ENCODE peak calls at places on chromosomes 12 and 14, in ten cellular contexts. G, L, W, B, E, Y, J, A, O and D are unnamed samples.

GRCh38 chr12:47850153-47851084 is 30.7 kb upstream of the HDAC7 start:
- DNase-seq in G (peak; percentile 83), L (no peak), W (no peak), B (no peak), E (no peak), Y (no peak), J (no peak), A (peak; percentile 80), O (no peak), D (no peak)

GRCh38 chr12:116736962-116737773 is 701 bp downstream of the SPRING1 start:
- DNase-seq in G (no peak), L (no peak), W (no peak), B (no peak), E (no peak), Y (peak; percentile 86), J (peak; percentile 21), A (peak; percentile 44), O (no peak), D (peak; percentile 31)

GRCh38 chr12:120961604-120962486 is 16.5 kb upstream of the HNF1A start:
- DNase-seq in G (no peak), L (peak; percentile 66), W (no peak), B (peak; percentile 31), E (no peak), Y (no peak), J (peak; percentile 70), A (no peak), O (no peak), D (peak; percentile 76)

GRCh38 chr12:130661501-130662255 is 54.4 kb downstream of the RIMBP2 start:
- DNase-seq in G (no peak), L (peak; percentile 14), W (no peak), B (no peak), E (no peak), Y (no peak), J (no peak), A (no peak), O (no peak), D (no peak)

GRCh38 chr12:29726321-29726692 is 57.4 kb downstream of the TMTC1 start:
- DNase-seq in G (peak; percentile 38), L (no peak), W (peak; percentile 74), B (no peak), E (no peak), Y (no peak), J (no peak), A (no peak), O (no peak), D (no peak)

GRCh38 chr14:96053600-96054381 is 14.6 kb downstream of the C14orf132 start:
- DNase-seq in G (peak; percentile 99), L (peak; percentile 24), W (no peak), B (peak; percentile 37), E (no peak), Y (peak; percentile 91), J (peak; percentile 38), A (no peak), O (no peak), D (no peak)

GRCh38 chr14:66395300-66395699 is 90.9 kb upstream of the CCDC196 start:
- DNase-seq in G (no peak), L (no peak), W (no peak), B (no peak), E (no peak), Y (no peak), J (no peak), A (no peak), O (no peak), D (no peak)

GRCh38 chr12:104475269-104475668 is 18.5 kb downstream of the CHST11 start:
- DNase-seq in G (no peak), L (no peak), W (no peak), B (no peak), E (no peak), Y (no peak), J (no peak), A (no peak), O (no peak), D (no peak)

GRCh38 chr14:77848031-77848430 is 48.1 kb downstream of the ADCK1 start:
- DNase-seq in G (peak; percentile 8), L (no peak), W (no peak), B (no peak), E (no peak), Y (no peak), J (no peak), A (no peak), O (no peak), D (no peak)

GRCh38 chr14:61663312-61663974 is 31.9 kb upstream of the HIF1A start:
- DNase-seq in G (no peak), L (no peak), W (no peak), B (no peak), E (no peak), Y (no peak), J (no peak), A (no peak), O (no peak), D (no peak)

GRCh38 chr12:12432373-12432772 is 75.5 kb downstream of the BORCS5 start:
- DNase-seq in G (peak; percentile 96), L (peak; percentile 37), W (peak; percentile 75), B (no peak), E (no peak), Y (no peak), J (no peak), A (no peak), O (no peak), D (no peak)

GRCh38 chr14:42911642-42912041 is 1305.0 kb downstream of the LRFN5 start:
- DNase-seq in G (peak; percentile 13), L (peak; percentile 2), W (no peak), B (no peak), E (no peak), Y (no peak), J (no peak), A (no peak), O (no peak), D (no peak)

GRCh38 chr14:61514927-61515326 is 180.4 kb upstream of the HIF1A start:
- DNase-seq in G (no peak), L (no peak), W (no peak), B (no peak), E (no peak), Y (no peak), J (no peak), A (no peak), O (no peak), D (no peak)

GRCh38 chr14:71361335-71361734 is 454.1 kb downstream of the PCNX1 start:
- DNase-seq in G (peak; percentile 57), L (no peak), W (no peak), B (no peak), E (no peak), Y (no peak), J (no peak), A (peak; percentile 31), O (no peak), D (no peak)

GRCh38 chr12:133038310-133038709 is 1.0 kb downstream of the ZNF84 start:
- DNase-seq in G (no peak), L (no peak), W (peak; percentile 6), B (no peak), E (no peak), Y (no peak), J (no peak), A (no peak), O (no peak), D (no peak)

GRCh38 chr12:109879332-109880048 is 851 bp downstream of the GLTP start:
- DNase-seq in G (no peak), L (no peak), W (peak; percentile 33), B (no peak), E (no peak), Y (no peak), J (peak; percentile 26), A (no peak), O (no peak), D (no peak)
- TF ChIP-seq POLR2A in G (no peak), L (no peak), W (no peak), B (no peak), E (no peak), Y (no peak), J (no peak), A (no peak), O (no peak), D (no peak)

DNA sequence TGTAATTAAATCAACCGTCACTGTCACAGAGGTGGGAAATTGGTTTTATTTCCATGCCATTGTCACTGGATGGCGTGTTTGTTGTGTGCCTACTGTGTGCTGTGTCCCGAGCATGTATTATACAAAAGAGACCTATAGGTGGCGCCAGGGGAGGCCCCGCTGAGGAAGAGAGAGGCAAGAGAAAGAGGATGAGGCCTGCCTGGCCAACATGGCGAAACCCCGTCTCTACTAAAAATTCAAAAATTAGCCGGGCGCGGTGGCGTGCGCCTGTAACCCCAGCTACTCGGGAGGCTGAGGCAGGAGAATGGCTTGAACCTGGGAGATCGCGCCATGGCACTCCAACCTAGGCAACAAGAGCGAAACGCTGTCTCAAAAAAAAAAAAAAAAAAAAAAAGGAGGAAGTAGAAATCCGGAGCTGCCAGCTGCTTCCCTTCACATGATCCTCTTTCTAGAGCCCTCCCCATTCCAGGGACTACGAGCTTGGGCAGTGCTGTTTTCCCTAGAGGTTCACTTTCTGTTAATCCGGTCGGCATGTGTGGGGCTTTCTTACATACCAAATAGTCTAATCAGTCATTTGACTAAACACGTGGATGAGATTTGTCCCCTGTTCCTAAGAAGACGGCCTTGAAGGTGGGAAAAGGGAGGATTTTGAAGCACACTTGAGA is 6.4 kb upstream of the CCDC175 start:
- DNase-seq in G (no peak), L (no peak), W (no peak), B (no peak), E (no peak), Y (no peak), J (no peak), A (peak; percentile 9), O (no peak), D (no peak)
- TF ChIP-seq CTCF in G (no peak), L (no peak), W (no peak), B (no peak), E (no peak), Y (no peak), J (no peak), A (no peak), O (no peak), D (no peak)

GRCh38 chr12:52687527-52688385 is 7.5 kb upstream of the KRT1 start:
- DNase-seq in G (no peak), L (peak; percentile 11), W (no peak), B (no peak), E (no peak), Y (no peak), J (no peak), A (no peak), O (no peak), D (no peak)
- H3K27ac ChIP-seq in G (no peak overlapping the region), L (no peak overlapping the region), W (no peak overlapping the region), B (no peak overlapping the region), E (peak overlapping the region; percentile 33), Y (no peak overlapping the region), J (no peak overlapping the region), A (no peak overlapping the region), O (no peak overlapping the region), D (no peak overlapping the region)

DNA sequence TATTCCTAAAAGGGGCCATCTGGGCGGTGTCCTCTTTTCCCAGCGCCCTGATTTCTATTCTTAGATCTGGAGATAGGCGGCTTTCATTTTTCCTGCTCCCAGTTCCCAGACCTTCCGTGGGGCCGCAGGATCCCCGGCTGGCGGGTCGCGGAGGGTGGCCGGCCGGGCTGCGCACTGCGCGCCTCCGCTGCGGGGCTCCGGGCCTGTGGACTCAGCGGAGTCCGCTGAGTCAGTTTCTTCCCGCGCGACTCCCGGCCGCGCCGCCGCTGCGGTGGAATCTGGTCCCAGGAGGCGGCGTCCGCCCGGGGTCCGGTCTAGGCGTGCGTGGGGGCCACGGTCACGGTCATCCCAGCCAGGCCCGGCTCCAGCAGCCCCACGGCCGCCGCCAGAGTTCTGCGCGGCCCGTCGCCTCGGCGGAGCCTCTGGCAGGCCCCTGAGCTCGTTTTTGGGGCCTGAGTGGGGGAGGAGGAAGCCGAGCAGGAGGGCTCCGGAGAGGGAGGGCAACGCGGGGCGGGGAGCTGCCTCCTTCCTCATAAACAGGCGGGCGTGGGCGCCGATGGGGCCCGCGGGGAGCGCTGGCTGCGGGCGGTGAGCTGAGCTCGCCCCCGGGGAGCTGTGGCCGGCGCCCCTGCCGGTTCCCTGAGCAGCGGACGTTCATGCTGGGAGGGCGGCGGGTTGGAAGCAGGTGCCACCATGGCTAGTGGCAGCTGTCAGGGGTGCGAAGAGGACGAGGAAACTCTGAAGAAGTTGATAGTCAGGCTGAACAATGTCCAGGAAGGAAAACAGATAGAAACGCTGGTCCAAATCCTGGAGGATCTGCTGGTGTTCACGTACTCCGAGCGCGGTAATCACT is at the start of gene LRRK2:
- DNase-seq in G (peak; percentile 28), L (peak; percentile 78), W (peak; percentile 55), B (peak; percentile 80), E (peak; percentile 83), Y (peak; percentile 92), J (peak; percentile 84), A (peak; percentile 7), O (peak; percentile 53), D (peak; percentile 65)
- TF ChIP-seq POLR2A in G (no peak), L (peak; percentile 61), W (no peak), B (peak; percentile 84), E (peak; percentile 31), Y (no peak), J (peak; percentile 73), A (no peak), O (peak; percentile 39), D (no peak)